ENCODE peak calls at places on chromosome 16, in six cellular contexts. L, K, E, O, P and H are unnamed samples.

GRCh38 chr16:11585460-11586374 is 1.0 kb downstream of the LITAF start:
- ATAC-seq in L (peak), K (peak), E (peak), O (no peak), P (peak), H (peak)

GRCh38 chr16:84144859-84145639 is at the start of the genes DNAAF1 and HSDL1:
- ATAC-seq in L (peak), K (peak), E (peak), O (peak), P (peak), H (peak)

GRCh38 chr16:81429045-81429521 is 15.5 kb upstream of the CMIP start:
- ATAC-seq in L (no peak), K (peak), E (peak), O (peak), P (peak), H (no peak)

GRCh38 chr16:24970708-24971107 is 44.5 kb downstream of the ARHGAP17 start:
- ATAC-seq in L (no peak), K (no peak), E (no peak), O (no peak), P (no peak), H (no peak)

GRCh38 chr16:10896723-10897122 is 19.7 kb downstream of the CIITA start:
- ATAC-seq in L (no peak), K (no peak), E (peak), O (no peak), P (no peak), H (no peak)

GRCh38 chr16:17510532-17510931 is 39.8 kb upstream of the XYLT1 start:
- ATAC-seq in L (no peak), K (no peak), E (no peak), O (no peak), P (no peak), H (no peak)

GRCh38 chr16:4615389-4616046 is 830 bp upstream of the UBALD1 start:
- ATAC-seq in L (no peak), K (no peak), E (no peak), O (peak), P (no peak), H (no peak)

GRCh38 chr16:2005646-2006045 is 4.0 kb downstream of the ZNF598 start:
- ATAC-seq in L (no peak), K (peak), E (no peak), O (no peak), P (no peak), H (no peak)

GRCh38 chr16:89641719-89642187 is 15.8 kb downstream of the CHMP1A start:
- ATAC-seq in L (no peak), K (no peak), E (no peak), O (no peak), P (no peak), H (peak)

GRCh38 chr16:75620326-75621169 is 2.5 kb downstream of the ADAT1 start:
- ATAC-seq in L (no peak), K (no peak), E (no peak), O (no peak), P (no peak), H (no peak)

GRCh38 chr16:16151315-16151714 is 72.0 kb downstream of the ABCC6 start:
- ATAC-seq in L (no peak), K (no peak), E (no peak), O (no peak), P (no peak), H (no peak)
- H3K27ac ChIP-seq in L (no peak), K (no peak), E (no peak), O (no peak), P (no peak), H (peak)

DNA sequence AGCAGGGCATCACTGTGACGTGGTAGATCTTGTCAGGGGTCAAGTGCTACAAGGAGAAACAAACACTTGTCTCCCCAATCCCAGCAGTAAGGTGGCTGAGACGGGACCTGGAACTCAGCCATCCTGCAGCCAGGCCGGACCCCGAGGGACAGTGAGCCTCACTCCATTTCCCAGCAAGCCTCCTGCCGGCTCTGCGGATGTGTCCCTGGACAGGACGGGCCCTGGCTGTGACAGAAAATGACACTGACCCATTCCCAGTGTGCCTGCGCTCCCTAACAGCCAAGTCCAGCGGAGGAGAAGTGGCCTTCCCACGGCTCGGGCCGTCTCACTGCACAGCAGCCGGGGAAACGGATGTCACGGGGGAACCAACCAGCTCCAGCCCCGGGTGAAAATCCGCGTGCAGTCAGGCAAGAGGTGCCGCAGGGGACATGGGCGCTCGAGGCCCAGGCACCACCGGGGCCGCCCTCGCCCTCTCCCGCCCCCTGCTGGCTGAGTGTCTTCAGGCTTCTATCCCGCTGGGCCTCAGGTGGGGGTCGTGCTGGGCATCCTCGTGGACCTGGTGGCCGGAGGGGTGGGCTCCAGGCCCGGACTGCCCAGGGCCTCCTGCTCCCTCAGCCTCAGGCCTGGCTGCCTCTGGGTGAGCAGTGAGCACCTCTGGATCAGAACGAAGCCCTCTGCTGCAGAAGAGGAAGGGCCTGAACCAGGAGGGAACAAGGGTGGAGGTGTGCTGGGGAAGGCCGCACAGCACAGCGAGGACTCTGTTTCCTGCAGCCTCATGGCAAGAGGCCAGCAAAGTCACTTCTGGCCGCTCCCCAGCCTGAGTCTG is 6.7 kb downstream of the HAGHL start:
- ATAC-seq in L (no peak), K (peak), E (peak), O (no peak), P (peak), H (no peak)
- TF ChIP-seq CTCF in L (no peak), K (peak), E (peak), O (peak), P (peak), H (peak)

GRCh38 chr16:21560462-21560861 is 38.9 kb upstream of the METTL9 start:
- ATAC-seq in L (no peak), K (no peak), E (no peak), O (no peak), P (no peak), H (no peak)

DNA sequence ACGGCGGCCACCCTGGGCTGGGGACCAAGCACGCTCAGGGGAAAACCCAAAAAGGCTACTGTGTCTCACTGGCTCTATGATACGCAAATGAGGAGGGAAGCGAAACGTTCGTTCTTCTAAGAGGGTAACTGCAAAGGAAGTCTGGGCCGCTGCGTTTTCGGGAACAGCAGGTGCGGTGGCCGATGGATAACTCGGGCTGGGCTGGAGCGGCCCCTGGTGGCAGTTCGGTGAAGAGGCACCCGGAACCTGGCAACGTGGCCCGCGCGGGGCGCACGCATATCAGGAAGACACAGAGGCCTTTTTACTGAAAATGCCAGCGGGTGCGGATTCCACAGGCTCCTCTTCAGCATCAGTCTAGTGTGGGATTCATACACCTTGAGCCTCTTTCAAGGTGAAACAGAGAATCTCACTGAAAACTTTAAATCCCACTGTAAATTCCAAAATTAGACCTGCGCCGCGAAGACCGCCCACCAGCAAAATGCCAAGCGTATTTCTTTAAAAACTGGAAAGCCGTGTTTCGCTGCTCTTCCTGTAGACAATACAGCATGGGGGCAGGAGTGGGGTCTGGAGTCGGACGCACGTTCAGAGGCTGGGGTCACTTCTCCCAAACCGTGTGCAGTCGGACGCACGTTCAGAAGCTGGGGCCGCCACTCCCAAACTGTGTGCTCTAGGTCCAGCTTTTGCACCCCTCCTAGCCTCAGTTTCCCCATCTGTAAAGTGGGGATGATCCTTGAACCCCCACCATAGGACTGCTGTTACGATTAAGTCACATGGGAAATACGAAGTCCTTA is 44.4 kb upstream of the METTL9 start:
- ATAC-seq in L (peak), K (peak), E (peak), O (peak), P (peak), H (peak)
- TF ChIP-seq POLR2AphosphoS5 in L (peak), K (no peak), E (no peak), O (peak), P (no peak), H (peak)

GRCh38 chr16:49362230-49362629 is 11.4 kb upstream of the C16orf78 start:
- ATAC-seq in L (no peak), K (no peak), E (no peak), O (no peak), P (no peak), H (no peak)

GRCh38 chr16:49369638-49370219 is 3.9 kb upstream of the C16orf78 start:
- ATAC-seq in L (no peak), K (no peak), E (no peak), O (no peak), P (no peak), H (no peak)

GRCh38 chr16:49365711-49366509 is 7.7 kb upstream of the C16orf78 start:
- ATAC-seq in L (no peak), K (no peak), E (peak), O (no peak), P (no peak), H (no peak)

DNA sequence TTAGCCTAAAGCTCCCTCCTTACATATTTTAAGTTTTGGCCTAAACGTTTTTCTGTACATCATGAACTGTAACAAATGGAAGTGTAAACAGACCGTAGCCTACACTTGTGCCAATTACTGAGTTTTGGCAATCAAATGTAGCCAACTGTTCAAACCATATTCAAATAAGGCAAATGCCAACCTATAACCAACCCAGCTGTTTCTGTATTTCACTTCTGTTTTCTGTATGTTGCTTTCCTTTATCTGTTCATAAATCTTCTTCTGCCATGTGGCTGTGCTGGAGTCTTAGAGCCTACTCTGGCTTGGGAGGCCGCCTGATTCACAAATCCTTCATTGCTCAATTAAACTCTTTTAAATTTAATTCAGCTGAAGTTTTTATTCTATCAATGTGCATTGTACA is 6.9 kb upstream of the C16orf78 start:
- ATAC-seq in L (no peak), K (no peak), E (peak), O (no peak), P (no peak), H (no peak)
- H3K27ac ChIP-seq in L (no peak), K (no peak), E (peak), O (no peak), P (no peak), H (no peak)

GRCh38 chr16:70795513-70795912 is 5.4 kb downstream of the VAC14 start:
- ATAC-seq in L (no peak), K (no peak), E (no peak), O (no peak), P (no peak), H (no peak)
- TF ChIP-seq CTCF in L (no peak), K (no peak), E (no peak), O (no peak), P (no peak), H (no peak)

GRCh38 chr16:29806096-29806579 is at the start of gene MAZ:
- ATAC-seq in L (no peak), K (peak), E (no peak), O (peak), P (peak), H (peak)
- TF ChIP-seq POLR2AphosphoS5 in L (no peak), K (no peak), E (no peak), O (no peak), P (no peak), H (no peak)

GRCh38 chr16:19236561-19236960 is 49.0 kb upstream of the CLEC19A start:
- ATAC-seq in L (peak), K (peak), E (no peak), O (no peak), P (peak), H (no peak)

GRCh38 chr16:19235886-19236285 is 49.6 kb upstream of the CLEC19A start:
- ATAC-seq in L (no peak), K (no peak), E (no peak), O (no peak), P (no peak), H (no peak)

GRCh38 chr16:19238386-19238785 is 47.1 kb upstream of the CLEC19A start:
- ATAC-seq in L (no peak), K (no peak), E (no peak), O (no peak), P (no peak), H (no peak)

GRCh38 chr16:19232988-19233387 is 52.5 kb upstream of the CLEC19A start:
- ATAC-seq in L (no peak), K (no peak), E (no peak), O (no peak), P (no peak), H (no peak)

GRCh38 chr16:19235478-19235877 is 50.1 kb upstream of the CLEC19A start:
- ATAC-seq in L (no peak), K (no peak), E (no peak), O (no peak), P (no peak), H (no peak)
- H3K27ac ChIP-seq in L (no peak), K (no peak), E (no peak), O (no peak), P (no peak), H (no peak)

DNA sequence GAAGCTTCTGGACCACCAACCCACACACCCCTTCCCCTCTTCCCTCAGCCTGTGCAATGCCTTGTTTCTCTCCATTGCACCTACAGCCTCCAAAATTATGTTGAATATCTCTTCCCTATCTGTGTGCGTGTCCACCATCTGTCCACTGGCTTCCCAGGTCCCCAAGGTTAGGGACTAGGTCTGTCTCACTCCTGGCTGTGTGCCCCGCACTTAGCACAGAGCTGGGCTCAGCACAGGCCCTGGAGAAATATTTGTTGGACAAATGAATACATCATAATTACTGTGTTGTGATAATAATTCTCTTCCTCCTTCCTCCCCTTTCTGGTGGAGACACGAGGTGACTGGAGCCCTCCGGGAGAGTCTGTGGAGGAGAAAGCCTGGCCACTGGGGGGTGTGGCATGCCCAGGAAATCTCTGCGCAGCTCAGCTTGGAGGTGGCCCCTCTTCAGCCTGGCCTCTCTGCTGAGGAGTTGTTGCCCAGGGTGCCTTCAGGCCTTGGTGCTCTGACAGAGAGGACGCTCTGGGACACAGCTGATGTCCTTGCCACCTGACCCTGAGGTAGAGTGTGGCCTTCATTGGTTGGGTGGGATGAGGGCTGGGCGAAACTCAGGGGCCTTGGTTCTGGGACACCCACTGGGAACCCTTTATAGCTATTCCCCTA is 3.3 kb upstream of the BRD7 start:
- ATAC-seq in L (no peak), K (no peak), E (no peak), O (no peak), P (peak), H (no peak)
- TF ChIP-seq CTCF in L (no peak), K (peak), E (peak), O (peak), P (peak), H (peak)